ENCODE peak calls at places on chromosomes 5 and 9, in ten cellular contexts. G, H, Z, Q, C, D, K, U, X and L are unnamed samples.

GRCh38 chr5:165495829-165496380 is 1990.5 kb downstream of the MAT2B start:
- DNase-seq in G (no peak), H (no peak), Z (peak), Q (no peak), C (no peak), D (no peak), K (no peak), U (no peak), X (no peak), L (no peak)

GRCh38 chr5:152987156-152987555 is 503.3 kb upstream of the GRIA1 start:
- DNase-seq in G (no peak), H (no peak), Z (no peak), Q (peak), C (no peak), D (no peak), K (no peak), U (no peak), X (no peak), L (no peak)

GRCh38 chr5:172730222-172730621 is 40.8 kb downstream of the DUSP1 start:
- DNase-seq in G (no peak), H (no peak), Z (no peak), Q (no peak), C (no peak), D (no peak), K (no peak), U (no peak), X (no peak), L (no peak)

GRCh38 chr9:76374702-76375543 is 19.3 kb downstream of the RFK start:
- DNase-seq in G (no peak), H (no peak), Z (peak), Q (peak), C (peak), D (peak), K (peak), U (peak), X (no peak), L (peak)

GRCh38 chr9:2745560-2746380 is 28.5 kb downstream of the KCNV2 start:
- DNase-seq in G (no peak), H (no peak), Z (no peak), Q (no peak), C (no peak), D (no peak), K (no peak), U (no peak), X (no peak), L (no peak)

GRCh38 chr9:107606149-107606790 is 116.7 kb upstream of the KLF4 start:
- DNase-seq in G (no peak), H (no peak), Z (no peak), Q (no peak), C (no peak), D (no peak), K (no peak), U (no peak), X (no peak), L (no peak)

GRCh38 chr5:132180134-132180745 is 47.4 kb downstream of the P4HA2 start:
- DNase-seq in G (no peak), H (no peak), Z (peak), Q (peak), C (peak), D (no peak), K (no peak), U (no peak), X (peak), L (no peak)

GRCh38 chr9:86485359-86485758 is 131.1 kb upstream of the TUT7 start:
- DNase-seq in G (no peak), H (no peak), Z (no peak), Q (no peak), C (no peak), D (no peak), K (no peak), U (no peak), X (no peak), L (no peak)

GRCh38 chr9:124721109-124721850 is 49.8 kb downstream of the NR6A1 start:
- DNase-seq in G (no peak), H (no peak), Z (peak), Q (no peak), C (no peak), D (no peak), K (no peak), U (no peak), X (no peak), L (no peak)

GRCh38 chr5:115423051-115423450 is 121.5 kb downstream of the FEM1C start:
- DNase-seq in G (no peak), H (no peak), Z (no peak), Q (no peak), C (no peak), D (no peak), K (no peak), U (no peak), X (no peak), L (no peak)

GRCh38 chr9:6384732-6385131 is 28.3 kb upstream of the UHRF2 start:
- DNase-seq in G (no peak), H (no peak), Z (no peak), Q (no peak), C (no peak), D (no peak), K (no peak), U (no peak), X (no peak), L (no peak)

GRCh38 chr5:41335596-41335995 is 122.3 kb upstream of the C6 start:
- DNase-seq in G (no peak), H (no peak), Z (no peak), Q (no peak), C (no peak), D (no peak), K (no peak), U (no peak), X (no peak), L (no peak)

GRCh38 chr5:52063186-52063585 is 679.9 kb downstream of the ISL1 start:
- DNase-seq in G (no peak), H (no peak), Z (no peak), Q (no peak), C (no peak), D (no peak), K (no peak), U (no peak), X (no peak), L (no peak)

GRCh38 chr5:178247481-178248456 is 15.2 kb upstream of the PHYKPL start:
- DNase-seq in G (no peak), H (no peak), Z (no peak), Q (no peak), C (no peak), D (no peak), K (no peak), U (no peak), X (no peak), L (no peak)

GRCh38 chr5:66987949-66988838 is 208.4 kb downstream of the CD180 start:
- DNase-seq in G (no peak), H (no peak), Z (peak), Q (no peak), C (no peak), D (no peak), K (no peak), U (no peak), X (no peak), L (no peak)

GRCh38 chr5:169914766-169915165 is 65.5 kb downstream of the INSYN2B start:
- DNase-seq in G (peak), H (no peak), Z (peak), Q (peak), C (peak), D (peak), K (no peak), U (peak), X (no peak), L (peak)

GRCh38 chr5:60487885-60488425 is 212.0 kb downstream of the DEPDC1B start:
- DNase-seq in G (no peak), H (no peak), Z (no peak), Q (no peak), C (no peak), D (no peak), K (no peak), U (no peak), X (no peak), L (no peak)

GRCh38 chr9:135410831-135411473 is 68.6 kb upstream of the PPP1R26 start:
- DNase-seq in G (no peak), H (no peak), Z (no peak), Q (no peak), C (no peak), D (no peak), K (no peak), U (no peak), X (no peak), L (no peak)

GRCh38 chr5:97192580-97193421 is 9.8 kb upstream of the RIOK2 start:
- DNase-seq in G (no peak), H (no peak), Z (peak), Q (no peak), C (no peak), D (no peak), K (no peak), U (no peak), X (no peak), L (peak)

GRCh38 chr9:21789541-21790037 is 12.8 kb upstream of the MTAP start:
- DNase-seq in G (no peak), H (peak), Z (peak), Q (peak), C (peak), D (no peak), K (peak), U (peak), X (no peak), L (peak)

GRCh38 chr5:31220968-31221367 is 27.5 kb downstream of the CDH6 start:
- DNase-seq in G (no peak), H (no peak), Z (no peak), Q (no peak), C (no peak), D (no peak), K (peak), U (no peak), X (no peak), L (no peak)

GRCh38 chr5:76714771-76715483 is 999 bp upstream of the F2R start:
- DNase-seq in G (no peak), H (no peak), Z (no peak), Q (no peak), C (no peak), D (peak), K (no peak), U (no peak), X (no peak), L (no peak)

GRCh38 chr5:169740435-169740834 is 103.4 kb downstream of the DOCK2 start:
- DNase-seq in G (no peak), H (no peak), Z (no peak), Q (no peak), C (no peak), D (no peak), K (no peak), U (no peak), X (no peak), L (no peak)

GRCh38 chr9:132505961-132506691 is 76.3 kb upstream of the BARHL1 start:
- DNase-seq in G (no peak), H (no peak), Z (no peak), Q (no peak), C (no peak), D (no peak), K (no peak), U (no peak), X (no peak), L (no peak)

GRCh38 chr5:36982146-36982545 is 105.6 kb downstream of the NIPBL start:
- DNase-seq in G (no peak), H (no peak), Z (peak), Q (no peak), C (no peak), D (no peak), K (no peak), U (no peak), X (no peak), L (no peak)

GRCh38 chr5:149837680-149838269 is 106.8 kb downstream of the PDE6A start:
- DNase-seq in G (peak), H (no peak), Z (peak), Q (peak), C (peak), D (no peak), K (no peak), U (no peak), X (peak), L (no peak)

GRCh38 chr9:110835859-110836271 is 167.3 kb downstream of the MUSK start:
- DNase-seq in G (no peak), H (no peak), Z (peak), Q (no peak), C (peak), D (no peak), K (no peak), U (no peak), X (no peak), L (no peak)

GRCh38 chr5:149424371-149425315 is 45.6 kb upstream of the IL17B start:
- DNase-seq in G (no peak), H (no peak), Z (no peak), Q (no peak), C (no peak), D (no peak), K (no peak), U (no peak), X (no peak), L (no peak)

GRCh38 chr5:113081881-113082546 is 105.4 kb downstream of the DCP2 start:
- DNase-seq in G (peak), H (no peak), Z (peak), Q (no peak), C (no peak), D (no peak), K (no peak), U (no peak), X (no peak), L (no peak)

GRCh38 chr5:72767289-72768010 is 49.0 kb upstream of the TNPO1 start:
- DNase-seq in G (no peak), H (no peak), Z (peak), Q (no peak), C (no peak), D (no peak), K (no peak), U (no peak), X (no peak), L (peak)

GRCh38 chr9:15606667-15607472 is 54.0 kb downstream of the CCDC171 start:
- DNase-seq in G (no peak), H (peak), Z (peak), Q (no peak), C (peak), D (no peak), K (no peak), U (no peak), X (peak), L (peak)

GRCh38 chr9:124010665-124011321 is 775 bp upstream of the LHX2 start:
- DNase-seq in G (no peak), H (no peak), Z (no peak), Q (no peak), C (peak), D (peak), K (no peak), U (no peak), X (no peak), L (no peak)

GRCh38 chr9:10697044-10697443 is 84.2 kb upstream of the PTPRD start:
- DNase-seq in G (no peak), H (no peak), Z (no peak), Q (no peak), C (no peak), D (no peak), K (no peak), U (no peak), X (no peak), L (no peak)

GRCh38 chr5:175520321-175520720 is 42.0 kb downstream of the SFXN1 start:
- DNase-seq in G (no peak), H (no peak), Z (no peak), Q (no peak), C (no peak), D (no peak), K (no peak), U (no peak), X (no peak), L (no peak)

GRCh38 chr9:123669355-123669754 is 260.6 kb downstream of the DENND1A start:
- DNase-seq in G (no peak), H (no peak), Z (no peak), Q (no peak), C (no peak), D (no peak), K (no peak), U (no peak), X (no peak), L (no peak)

GRCh38 chr9:132350861-132351315 is 3.9 kb downstream of the SETX start:
- DNase-seq in G (no peak), H (no peak), Z (peak), Q (no peak), C (peak), D (no peak), K (no peak), U (no peak), X (no peak), L (no peak)

GRCh38 chr5:93342563-93343061 is 238.4 kb downstream of the NR2F1-AS1 start:
- DNase-seq in G (peak), H (no peak), Z (peak), Q (peak), C (no peak), D (no peak), K (no peak), U (no peak), X (no peak), L (no peak)

GRCh38 chr5:142699105-142699720 is 13.3 kb upstream of the FGF1 start:
- DNase-seq in G (peak), H (peak), Z (peak), Q (peak), C (peak), D (peak), K (peak), U (peak), X (peak), L (no peak)